ENCODE peak calls at places on chromosomes 2 and 18, in eight cellular contexts. One of them, this sample, is unnamed.

GRCh38 chr2:17615728-17616351 is 75.3 kb downstream of the VSNL1 start:
- DNase-seq in stromal cell of bone marrow: peak
- DNase-seq in amygdala: no peak
- DNase-seq in SK-N-DZ: no peak
- DNase-seq in naive thymus-derived CD4-positive, alpha-beta T cell: no peak
- DNase-seq in iris pigment epithelial cell: peak
- DNase-seq in AG04449: no peak
- DNase-seq in astrocyte of the cerebellum: no peak
- DNase-seq in this sample: no peak

GRCh38 chr2:102301867-102302362 is 9.4 kb upstream of the IL1RL1 start:
- DNase-seq in stromal cell of bone marrow: peak
- DNase-seq in amygdala: no peak
- DNase-seq in SK-N-DZ: no peak
- DNase-seq in naive thymus-derived CD4-positive, alpha-beta T cell: peak
- DNase-seq in iris pigment epithelial cell: peak
- DNase-seq in AG04449: no peak
- DNase-seq in astrocyte of the cerebellum: no peak
- DNase-seq in this sample: no peak

GRCh38 chr18:136433-136832 is 21.9 kb upstream of the USP14 start:
- DNase-seq in stromal cell of bone marrow: no peak
- DNase-seq in amygdala: no peak
- DNase-seq in SK-N-DZ: peak
- DNase-seq in naive thymus-derived CD4-positive, alpha-beta T cell: no peak
- DNase-seq in iris pigment epithelial cell: no peak
- DNase-seq in AG04449: no peak
- DNase-seq in astrocyte of the cerebellum: no peak
- DNase-seq in this sample: no peak

GRCh38 chr2:121071058-121071504 is 213.9 kb downstream of the TFCP2L1 start:
- DNase-seq in stromal cell of bone marrow: peak
- DNase-seq in amygdala: peak
- DNase-seq in SK-N-DZ: peak
- DNase-seq in naive thymus-derived CD4-positive, alpha-beta T cell: no peak
- DNase-seq in iris pigment epithelial cell: peak
- DNase-seq in AG04449: no peak
- DNase-seq in astrocyte of the cerebellum: no peak
- DNase-seq in this sample: peak

GRCh38 chr2:19810637-19811036 is 91.1 kb downstream of the TTC32 start:
- DNase-seq in stromal cell of bone marrow: no peak
- DNase-seq in amygdala: no peak
- DNase-seq in SK-N-DZ: no peak
- DNase-seq in naive thymus-derived CD4-positive, alpha-beta T cell: no peak
- DNase-seq in iris pigment epithelial cell: no peak
- DNase-seq in AG04449: no peak
- DNase-seq in astrocyte of the cerebellum: no peak
- DNase-seq in this sample: no peak

GRCh38 chr2:205609036-205609607 is 73.2 kb upstream of the NRP2 start:
- DNase-seq in stromal cell of bone marrow: no peak
- DNase-seq in amygdala: no peak
- DNase-seq in SK-N-DZ: no peak
- DNase-seq in naive thymus-derived CD4-positive, alpha-beta T cell: no peak
- DNase-seq in iris pigment epithelial cell: no peak
- DNase-seq in AG04449: peak
- DNase-seq in astrocyte of the cerebellum: no peak
- DNase-seq in this sample: no peak

GRCh38 chr2:239774933-239775622 is 250.1 kb downstream of the NDUFA10 start:
- DNase-seq in stromal cell of bone marrow: no peak
- DNase-seq in amygdala: no peak
- DNase-seq in SK-N-DZ: no peak
- DNase-seq in naive thymus-derived CD4-positive, alpha-beta T cell: no peak
- DNase-seq in iris pigment epithelial cell: no peak
- DNase-seq in AG04449: no peak
- DNase-seq in astrocyte of the cerebellum: no peak
- DNase-seq in this sample: no peak

GRCh38 chr18:59547691-59548182 is 149.5 kb downstream of the CCBE1 start:
- DNase-seq in stromal cell of bone marrow: peak
- DNase-seq in amygdala: no peak
- DNase-seq in SK-N-DZ: no peak
- DNase-seq in naive thymus-derived CD4-positive, alpha-beta T cell: no peak
- DNase-seq in iris pigment epithelial cell: peak
- DNase-seq in AG04449: peak
- DNase-seq in astrocyte of the cerebellum: peak
- DNase-seq in this sample: no peak

GRCh38 chr2:187581125-187581896 is 27.1 kb upstream of the TFPI start:
- DNase-seq in stromal cell of bone marrow: peak
- DNase-seq in amygdala: no peak
- DNase-seq in SK-N-DZ: peak
- DNase-seq in naive thymus-derived CD4-positive, alpha-beta T cell: no peak
- DNase-seq in iris pigment epithelial cell: peak
- DNase-seq in AG04449: no peak
- DNase-seq in astrocyte of the cerebellum: peak
- DNase-seq in this sample: peak

GRCh38 chr2:235754381-235755207 is 260.8 kb downstream of the AGAP1 start:
- DNase-seq in stromal cell of bone marrow: no peak
- DNase-seq in amygdala: no peak
- DNase-seq in SK-N-DZ: no peak
- DNase-seq in naive thymus-derived CD4-positive, alpha-beta T cell: no peak
- DNase-seq in iris pigment epithelial cell: no peak
- DNase-seq in AG04449: no peak
- DNase-seq in astrocyte of the cerebellum: no peak
- DNase-seq in this sample: no peak

GRCh38 chr2:188291142-188291616 is 495 bp upstream of the GULP1 start:
- DNase-seq in stromal cell of bone marrow: no peak
- DNase-seq in amygdala: no peak
- DNase-seq in SK-N-DZ: peak
- DNase-seq in naive thymus-derived CD4-positive, alpha-beta T cell: no peak
- DNase-seq in iris pigment epithelial cell: peak
- DNase-seq in AG04449: no peak
- DNase-seq in astrocyte of the cerebellum: peak
- DNase-seq in this sample: no peak

GRCh38 chr2:102005989-102006885 is 14.5 kb downstream of the IL1R2 start:
- DNase-seq in stromal cell of bone marrow: no peak
- DNase-seq in amygdala: no peak
- DNase-seq in SK-N-DZ: peak
- DNase-seq in naive thymus-derived CD4-positive, alpha-beta T cell: no peak
- DNase-seq in iris pigment epithelial cell: peak
- DNase-seq in AG04449: no peak
- DNase-seq in astrocyte of the cerebellum: no peak
- DNase-seq in this sample: peak

GRCh38 chr2:73264332-73264606 is 20.0 kb downstream of the FBXO41 start:
- DNase-seq in stromal cell of bone marrow: no peak
- DNase-seq in amygdala: no peak
- DNase-seq in SK-N-DZ: no peak
- DNase-seq in naive thymus-derived CD4-positive, alpha-beta T cell: no peak
- DNase-seq in iris pigment epithelial cell: no peak
- DNase-seq in AG04449: no peak
- DNase-seq in astrocyte of the cerebellum: no peak
- DNase-seq in this sample: no peak

GRCh38 chr2:46538393-46538792 is 59.0 kb downstream of the TMEM247 start:
- DNase-seq in stromal cell of bone marrow: no peak
- DNase-seq in amygdala: no peak
- DNase-seq in SK-N-DZ: no peak
- DNase-seq in naive thymus-derived CD4-positive, alpha-beta T cell: no peak
- DNase-seq in iris pigment epithelial cell: peak
- DNase-seq in AG04449: no peak
- DNase-seq in astrocyte of the cerebellum: no peak
- DNase-seq in this sample: no peak

GRCh38 chr2:190996338-190996946 is 17.5 kb downstream of the STAT1 start:
- DNase-seq in stromal cell of bone marrow: no peak
- DNase-seq in amygdala: no peak
- DNase-seq in SK-N-DZ: peak
- DNase-seq in naive thymus-derived CD4-positive, alpha-beta T cell: peak
- DNase-seq in iris pigment epithelial cell: peak
- DNase-seq in AG04449: no peak
- DNase-seq in astrocyte of the cerebellum: no peak
- DNase-seq in this sample: peak

GRCh38 chr2:178641498-178641897 is 161.2 kb downstream of the PLEKHA3 start:
- DNase-seq in stromal cell of bone marrow: no peak
- DNase-seq in amygdala: no peak
- DNase-seq in SK-N-DZ: no peak
- DNase-seq in naive thymus-derived CD4-positive, alpha-beta T cell: no peak
- DNase-seq in iris pigment epithelial cell: no peak
- DNase-seq in AG04449: no peak
- DNase-seq in astrocyte of the cerebellum: no peak
- DNase-seq in this sample: no peak

GRCh38 chr18:35777042-35777441 is 195.4 kb upstream of the RMP24 start:
- DNase-seq in stromal cell of bone marrow: no peak
- DNase-seq in amygdala: no peak
- DNase-seq in SK-N-DZ: no peak
- DNase-seq in naive thymus-derived CD4-positive, alpha-beta T cell: no peak
- DNase-seq in iris pigment epithelial cell: no peak
- DNase-seq in AG04449: no peak
- DNase-seq in astrocyte of the cerebellum: no peak
- DNase-seq in this sample: no peak

GRCh38 chr2:46385786-46386577 is 88.8 kb downstream of the EPAS1 start:
- DNase-seq in stromal cell of bone marrow: peak
- DNase-seq in amygdala: no peak
- DNase-seq in SK-N-DZ: no peak
- DNase-seq in naive thymus-derived CD4-positive, alpha-beta T cell: no peak
- DNase-seq in iris pigment epithelial cell: peak
- DNase-seq in AG04449: no peak
- DNase-seq in astrocyte of the cerebellum: no peak
- DNase-seq in this sample: no peak

GRCh38 chr2:201777043-201777442 is 3.7 kb downstream of the ALS2 start:
- DNase-seq in stromal cell of bone marrow: no peak
- DNase-seq in amygdala: no peak
- DNase-seq in SK-N-DZ: no peak
- DNase-seq in naive thymus-derived CD4-positive, alpha-beta T cell: no peak
- DNase-seq in iris pigment epithelial cell: no peak
- DNase-seq in AG04449: no peak
- DNase-seq in astrocyte of the cerebellum: no peak
- DNase-seq in this sample: no peak

GRCh38 chr18:75097491-75098225 is 111.3 kb downstream of the PTGR3 start:
- DNase-seq in stromal cell of bone marrow: no peak
- DNase-seq in amygdala: no peak
- DNase-seq in SK-N-DZ: no peak
- DNase-seq in naive thymus-derived CD4-positive, alpha-beta T cell: no peak
- DNase-seq in iris pigment epithelial cell: no peak
- DNase-seq in AG04449: no peak
- DNase-seq in astrocyte of the cerebellum: no peak
- DNase-seq in this sample: no peak

GRCh38 chr2:206127656-206128055 is 31.6 kb downstream of the NDUFS1 start:
- DNase-seq in stromal cell of bone marrow: no peak
- DNase-seq in amygdala: no peak
- DNase-seq in SK-N-DZ: no peak
- DNase-seq in naive thymus-derived CD4-positive, alpha-beta T cell: no peak
- DNase-seq in iris pigment epithelial cell: peak
- DNase-seq in AG04449: no peak
- DNase-seq in astrocyte of the cerebellum: no peak
- DNase-seq in this sample: no peak